ENCODE peak calls at places on chromosomes 11 and 22, in seven cellular contexts. C is iPS DF 6.9; A is putamen; E is IMR-90; R is stimulated activated CD4-positive, alpha-beta T cell treated with anti-CD3 and anti-CD28 coated beads, Interleukin-12 subunit alpha, Interleukin-12 subunit beta, amount 100 ng/mL, for 4 hours; Q is sigmoid colon; P is pancreas. K is an unnamed sample.

GRCh38 chr11:68040121-68040956 is 1.5 kb downstream of the TCIRG1 start:
- DNase-seq in R (peak), E (peak), A (no peak), Q (peak), P (peak), C (no peak), K (peak)

GRCh38 chr11:77065878-77066228 is 918 bp upstream of the CAPN5 start:
- DNase-seq in A (no peak), R (peak), E (peak), P (no peak), C (no peak), Q (peak), K (peak)

GRCh38 chr11:112288021-112288420 is 27.4 kb upstream of the PLET1 start:
- DNase-seq in A (peak), Q (no peak), E (no peak), C (no peak), P (no peak), R (no peak), K (no peak)

GRCh38 chr22:26409705-26410376 is 19.2 kb upstream of the ASPHD2 start:
- DNase-seq in E (no peak), Q (no peak), C (no peak), R (no peak), A (peak), P (no peak), K (peak)

GRCh38 chr22:48884786-48885185 is 942.9 kb downstream of the BRD1 start:
- DNase-seq in A (no peak), E (no peak), P (peak), C (no peak), Q (peak), R (no peak), K (no peak)

GRCh38 chr22:17436382-17436951 is 67.2 kb downstream of the CECR2 start:
- DNase-seq in R (no peak), Q (no peak), C (no peak), P (no peak), A (peak), E (no peak), K (no peak)

GRCh38 chr22:45296628-45297297 is 12.0 kb downstream of the UPK3A start:
- DNase-seq in C (no peak), E (no peak), Q (no peak), A (no peak), P (no peak), R (no peak), K (no peak)

GRCh38 chr11:75311858-75312288 is 39.6 kb downstream of the ARRB1 start:
- DNase-seq in E (peak), A (peak), C (no peak), P (peak), R (no peak), Q (peak), K (no peak)

GRCh38 chr11:17991799-17992433 is 20.9 kb downstream of the SERGEF start:
- DNase-seq in R (peak), A (peak), P (no peak), E (peak), Q (no peak), C (no peak), K (peak)

GRCh38 chr11:76885390-76886097 is 24.8 kb downstream of the ACER3 start:
- DNase-seq in E (peak), A (no peak), P (no peak), C (no peak), Q (no peak), R (no peak), K (peak)

GRCh38 chr11:123233280-123233977 is 38.4 kb upstream of the CLMP start:
- DNase-seq in Q (no peak), A (no peak), P (no peak), R (no peak), E (no peak), C (no peak), K (no peak)

GRCh38 chr22:49554741-49555140 is 272.9 kb downstream of the BRD1 start:
- DNase-seq in C (no peak), R (no peak), Q (peak), E (no peak), P (no peak), A (no peak), K (no peak)

GRCh38 chr11:129453293-129453721 is 77.7 kb downstream of the BARX2 start:
- DNase-seq in C (no peak), Q (no peak), R (no peak), P (peak), E (no peak), A (no peak), K (no peak)

GRCh38 chr11:72354356-72355115 is 79.8 kb downstream of the CLPB start:
- DNase-seq in P (no peak), A (no peak), E (peak), C (no peak), Q (no peak), R (no peak), K (peak)

GRCh38 chr11:35040221-35040942 is 98.6 kb upstream of the CD44 start:
- DNase-seq in C (no peak), A (no peak), Q (no peak), P (peak), R (peak), E (peak), K (no peak)

GRCh38 chr11:56849852-56850251 is 101.4 kb upstream of the OR9G4 start:
- DNase-seq in E (no peak), Q (no peak), A (no peak), C (no peak), P (no peak), R (no peak), K (no peak)

GRCh38 chr22:30857103-30857502 is 111.5 kb downstream of the MORC2 start:
- DNase-seq in C (no peak), Q (no peak), R (no peak), E (no peak), A (no peak), P (no peak), K (no peak)

GRCh38 chr11:110852925-110853324 is 140.7 kb upstream of the ARHGAP20 start:
- DNase-seq in Q (no peak), E (no peak), P (no peak), A (no peak), C (no peak), R (no peak), K (no peak)

GRCh38 chr11:117823941-117824420 is 563 bp downstream of the FXYD2 start:
- DNase-seq in E (no peak), A (no peak), P (peak), R (no peak), C (no peak), Q (peak), K (peak)

GRCh38 chr22:49629586-49630447 is 197.9 kb downstream of the BRD1 start:
- DNase-seq in P (no peak), E (no peak), Q (no peak), A (no peak), R (no peak), C (no peak), K (peak)

GRCh38 chr11:33033493-33033892 is 5.9 kb upstream of the TCP11L1 start:
- DNase-seq in E (no peak), Q (no peak), A (no peak), R (no peak), C (no peak), P (no peak), K (no peak)

GRCh38 chr22:35203583-35203982 is 53.7 kb upstream of the HMGXB4 start:
- DNase-seq in Q (no peak), C (no peak), A (no peak), R (no peak), P (no peak), E (no peak), K (no peak)

GRCh38 chr22:33561149-33561807 is 359.0 kb downstream of the LARGE1 start:
- DNase-seq in C (no peak), P (peak), A (no peak), E (no peak), Q (no peak), R (no peak), K (no peak)

K was measured in dermis blood vessel endothelial cell.